ENCODE peak calls at places on chromosomes 16 and 17, in four cellular contexts. N is T-helper 2 cell, L is H54, I is skeletal muscle cell. G is an unnamed sample.

GRCh38 chr17:80799553-80800403 is 191.9 kb upstream of the CHMP6 start:
- DNase-seq in N (no peak), L (no peak), I (no peak), G (no peak)

GRCh38 chr16:56860226-56861020 is 4.6 kb upstream of the SLC12A3 start:
- DNase-seq in N (peak), L (no peak), I (no peak), G (peak)

GRCh38 chr16:69064789-69065313 is 40.6 kb upstream of the HAS3 start:
- DNase-seq in N (no peak), L (no peak), I (no peak), G (no peak)

GRCh38 chr16:53805747-53806146 is 101.8 kb downstream of the FTO start:
- DNase-seq in N (peak), L (no peak), I (no peak), G (no peak)

GRCh38 chr16:84881702-84882521 is 62.1 kb downstream of the CRISPLD2 start:
- DNase-seq in N (no peak), L (peak), I (peak), G (no peak)

GRCh38 chr17:15648384-15648783 is 28.9 kb upstream of the FBXW10B start:
- DNase-seq in N (no peak), L (no peak), I (no peak), G (no peak)

GRCh38 chr17:2197271-2197670 is 106.3 kb downstream of the SMG6 start:
- DNase-seq in N (no peak), L (no peak), I (no peak), G (no peak)

GRCh38 chr17:81731271-81731670 is 19.2 kb downstream of the SLC25A10 start:
- DNase-seq in N (no peak), L (peak), I (no peak), G (no peak)

GRCh38 chr17:34723875-34724274 is 144.5 kb downstream of the TMEM132E start:
- DNase-seq in N (no peak), L (no peak), I (no peak), G (no peak)

GRCh38 chr16:3797473-3797872 is 80.1 kb upstream of the TRAP1 start:
- DNase-seq in N (peak), L (no peak), I (no peak), G (no peak)

GRCh38 chr16:66516808-66517585 is 32.9 kb downstream of the TK2 start:
- DNase-seq in N (peak), L (peak), I (peak), G (peak)

GRCh38 chr17:30920683-30921543 is 832 bp upstream of the ADAP2 start:
- DNase-seq in N (no peak), L (no peak), I (no peak), G (no peak)

G was measured in GM12891.